ENCODE peak calls at places on chromosomes 5 and 9, in seven cellular contexts. One of them, this sample, is unnamed.

GRCh38 chr5:64854855-64855254 is 86.1 kb downstream of the CWC27 start:
- DNase-seq in choroid plexus epithelial cell: peak
- DNase-seq in cardiac fibroblast: no peak
- DNase-seq in stomach: no peak
- DNase-seq in breast epithelium: no peak
- DNase-seq in heart left ventricle: no peak
- DNase-seq in sigmoid colon: no peak
- DNase-seq in this sample: peak

GRCh38 chr9:73039253-73039915 is 86.5 kb upstream of the ALDH1A1 start:
- DNase-seq in choroid plexus epithelial cell: peak
- DNase-seq in cardiac fibroblast: peak
- DNase-seq in stomach: no peak
- DNase-seq in breast epithelium: no peak
- DNase-seq in heart left ventricle: no peak
- DNase-seq in sigmoid colon: peak
- DNase-seq in this sample: no peak

GRCh38 chr5:131998431-131999040 is 12.9 kb downstream of the ACSL6 start:
- DNase-seq in choroid plexus epithelial cell: no peak
- DNase-seq in cardiac fibroblast: no peak
- DNase-seq in stomach: no peak
- DNase-seq in breast epithelium: no peak
- DNase-seq in heart left ventricle: no peak
- DNase-seq in sigmoid colon: no peak
- DNase-seq in this sample: no peak

GRCh38 chr5:33299621-33300208 is 141.1 kb upstream of the TARS1 start:
- DNase-seq in choroid plexus epithelial cell: peak
- DNase-seq in cardiac fibroblast: peak
- DNase-seq in stomach: no peak
- DNase-seq in breast epithelium: no peak
- DNase-seq in heart left ventricle: no peak
- DNase-seq in sigmoid colon: no peak
- DNase-seq in this sample: peak

GRCh38 chr5:62327627-62328026 is 21.6 kb downstream of the KIF2A start:
- DNase-seq in choroid plexus epithelial cell: peak
- DNase-seq in cardiac fibroblast: no peak
- DNase-seq in stomach: no peak
- DNase-seq in breast epithelium: no peak
- DNase-seq in heart left ventricle: no peak
- DNase-seq in sigmoid colon: no peak
- DNase-seq in this sample: no peak

GRCh38 chr5:157571357-157571827 is 4.2 kb downstream of the ADAM19 start:
- DNase-seq in choroid plexus epithelial cell: peak
- DNase-seq in cardiac fibroblast: peak
- DNase-seq in stomach: no peak
- DNase-seq in breast epithelium: no peak
- DNase-seq in heart left ventricle: peak
- DNase-seq in sigmoid colon: no peak
- DNase-seq in this sample: no peak

GRCh38 chr9:94906181-94906580 is 179.7 kb downstream of the AOPEP start:
- DNase-seq in choroid plexus epithelial cell: no peak
- DNase-seq in cardiac fibroblast: no peak
- DNase-seq in stomach: no peak
- DNase-seq in breast epithelium: no peak
- DNase-seq in heart left ventricle: no peak
- DNase-seq in sigmoid colon: no peak
- DNase-seq in this sample: no peak

GRCh38 chr9:109086221-109086620 is 33.5 kb downstream of the TMEM245 start:
- DNase-seq in choroid plexus epithelial cell: peak
- DNase-seq in cardiac fibroblast: peak
- DNase-seq in stomach: no peak
- DNase-seq in breast epithelium: no peak
- DNase-seq in heart left ventricle: no peak
- DNase-seq in sigmoid colon: no peak
- DNase-seq in this sample: peak

GRCh38 chr9:134942421-134943119 is 24.9 kb upstream of the FCN1 start:
- DNase-seq in choroid plexus epithelial cell: peak
- DNase-seq in cardiac fibroblast: no peak
- DNase-seq in stomach: no peak
- DNase-seq in breast epithelium: no peak
- DNase-seq in heart left ventricle: no peak
- DNase-seq in sigmoid colon: no peak
- DNase-seq in this sample: no peak

GRCh38 chr5:130065617-130066016 is 161.4 kb downstream of the CHSY3 start:
- DNase-seq in choroid plexus epithelial cell: no peak
- DNase-seq in cardiac fibroblast: no peak
- DNase-seq in stomach: no peak
- DNase-seq in breast epithelium: no peak
- DNase-seq in heart left ventricle: no peak
- DNase-seq in sigmoid colon: no peak
- DNase-seq in this sample: no peak

GRCh38 chr5:144504929-144505578 is 334.4 kb downstream of the KCTD16 start:
- DNase-seq in choroid plexus epithelial cell: no peak
- DNase-seq in cardiac fibroblast: no peak
- DNase-seq in stomach: no peak
- DNase-seq in breast epithelium: no peak
- DNase-seq in heart left ventricle: no peak
- DNase-seq in sigmoid colon: no peak
- DNase-seq in this sample: peak

GRCh38 chr5:146680846-146681585 is 165.0 kb upstream of the GPR151 start:
- DNase-seq in choroid plexus epithelial cell: no peak
- DNase-seq in cardiac fibroblast: no peak
- DNase-seq in stomach: no peak
- DNase-seq in breast epithelium: no peak
- DNase-seq in heart left ventricle: peak
- DNase-seq in sigmoid colon: no peak
- DNase-seq in this sample: peak

GRCh38 chr5:108124591-108124990 is 257.3 kb downstream of the FBXL17 start:
- DNase-seq in choroid plexus epithelial cell: no peak
- DNase-seq in cardiac fibroblast: no peak
- DNase-seq in stomach: no peak
- DNase-seq in breast epithelium: no peak
- DNase-seq in heart left ventricle: no peak
- DNase-seq in sigmoid colon: no peak
- DNase-seq in this sample: no peak

GRCh38 chr9:87469833-87470465 is 27.7 kb upstream of the DAPK1 start:
- DNase-seq in choroid plexus epithelial cell: no peak
- DNase-seq in cardiac fibroblast: no peak
- DNase-seq in stomach: no peak
- DNase-seq in breast epithelium: no peak
- DNase-seq in heart left ventricle: no peak
- DNase-seq in sigmoid colon: no peak
- DNase-seq in this sample: no peak

GRCh38 chr5:1975406-1975715 is 92.6 kb upstream of the IRX4 start:
- DNase-seq in choroid plexus epithelial cell: no peak
- DNase-seq in cardiac fibroblast: no peak
- DNase-seq in stomach: no peak
- DNase-seq in breast epithelium: no peak
- DNase-seq in heart left ventricle: no peak
- DNase-seq in sigmoid colon: no peak
- DNase-seq in this sample: no peak

GRCh38 chr9:72577212-72577753 is 55.9 kb downstream of the TMC1 start:
- DNase-seq in choroid plexus epithelial cell: peak
- DNase-seq in cardiac fibroblast: peak
- DNase-seq in stomach: no peak
- DNase-seq in breast epithelium: no peak
- DNase-seq in heart left ventricle: peak
- DNase-seq in sigmoid colon: no peak
- DNase-seq in this sample: peak

GRCh38 chr5:145076040-145076439 is 759.1 kb downstream of the PRELID2 start:
- DNase-seq in choroid plexus epithelial cell: no peak
- DNase-seq in cardiac fibroblast: no peak
- DNase-seq in stomach: no peak
- DNase-seq in breast epithelium: no peak
- DNase-seq in heart left ventricle: no peak
- DNase-seq in sigmoid colon: no peak
- DNase-seq in this sample: no peak

GRCh38 chr5:140402258-140403074 is 833 bp downstream of the ANKHD1 start:
- DNase-seq in choroid plexus epithelial cell: peak
- DNase-seq in cardiac fibroblast: peak
- DNase-seq in stomach: peak
- DNase-seq in breast epithelium: no peak
- DNase-seq in heart left ventricle: peak
- DNase-seq in sigmoid colon: peak
- DNase-seq in this sample: peak

DNA sequence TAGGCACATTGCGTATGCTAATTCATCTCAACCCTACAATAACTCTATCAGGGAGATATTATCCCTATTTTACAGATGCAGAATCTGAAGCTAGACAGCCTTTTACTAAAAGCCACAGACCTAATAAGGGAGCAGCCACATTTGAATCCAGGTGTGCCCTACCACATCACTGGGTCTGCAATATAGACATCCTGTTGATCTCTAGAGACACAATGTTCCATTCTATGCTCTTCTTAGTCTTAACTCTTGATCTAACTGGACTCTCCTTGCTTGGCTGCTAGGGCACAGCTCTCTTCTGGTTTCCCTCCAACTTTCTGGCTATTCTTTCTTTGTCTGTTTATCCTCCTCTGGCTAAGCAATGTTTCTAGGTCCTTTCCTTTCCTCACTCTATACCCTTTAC is 1.4 kb upstream of the SPATA6L start:
- DNase-seq in choroid plexus epithelial cell: no peak
- DNase-seq in cardiac fibroblast: no peak
- DNase-seq in stomach: no peak
- DNase-seq in breast epithelium: no peak
- DNase-seq in heart left ventricle: no peak
- DNase-seq in sigmoid colon: no peak
- DNase-seq in this sample: no peak
- TF ChIP-seq CTCF in choroid plexus epithelial cell: no peak
- TF ChIP-seq CTCF in cardiac fibroblast: no peak
- TF ChIP-seq CTCF in stomach: no peak
- TF ChIP-seq CTCF in breast epithelium: no peak
- TF ChIP-seq CTCF in heart left ventricle: no peak
- TF ChIP-seq CTCF in sigmoid colon: no peak
- TF ChIP-seq CTCF in this sample: no peak

GRCh38 chr5:55924744-55925143 is 70.0 kb downstream of the IL6ST start:
- DNase-seq in choroid plexus epithelial cell: no peak
- DNase-seq in cardiac fibroblast: no peak
- DNase-seq in stomach: no peak
- DNase-seq in breast epithelium: no peak
- DNase-seq in heart left ventricle: no peak
- DNase-seq in sigmoid colon: no peak
- DNase-seq in this sample: no peak

GRCh38 chr5:55923873-55924500 is 70.8 kb downstream of the IL6ST start:
- DNase-seq in choroid plexus epithelial cell: no peak
- DNase-seq in cardiac fibroblast: no peak
- DNase-seq in stomach: no peak
- DNase-seq in breast epithelium: no peak
- DNase-seq in heart left ventricle: no peak
- DNase-seq in sigmoid colon: no peak
- DNase-seq in this sample: no peak

GRCh38 chr5:55925181-55925580 is 69.6 kb downstream of the IL6ST start:
- DNase-seq in choroid plexus epithelial cell: no peak
- DNase-seq in cardiac fibroblast: no peak
- DNase-seq in stomach: no peak
- DNase-seq in breast epithelium: no peak
- DNase-seq in heart left ventricle: no peak
- DNase-seq in sigmoid colon: no peak
- DNase-seq in this sample: no peak

GRCh38 chr5:55921617-55922016 is 70.5 kb downstream of the IL31RA start:
- DNase-seq in choroid plexus epithelial cell: no peak
- DNase-seq in cardiac fibroblast: no peak
- DNase-seq in stomach: no peak
- DNase-seq in breast epithelium: no peak
- DNase-seq in heart left ventricle: no peak
- DNase-seq in sigmoid colon: no peak
- DNase-seq in this sample: no peak

DNA sequence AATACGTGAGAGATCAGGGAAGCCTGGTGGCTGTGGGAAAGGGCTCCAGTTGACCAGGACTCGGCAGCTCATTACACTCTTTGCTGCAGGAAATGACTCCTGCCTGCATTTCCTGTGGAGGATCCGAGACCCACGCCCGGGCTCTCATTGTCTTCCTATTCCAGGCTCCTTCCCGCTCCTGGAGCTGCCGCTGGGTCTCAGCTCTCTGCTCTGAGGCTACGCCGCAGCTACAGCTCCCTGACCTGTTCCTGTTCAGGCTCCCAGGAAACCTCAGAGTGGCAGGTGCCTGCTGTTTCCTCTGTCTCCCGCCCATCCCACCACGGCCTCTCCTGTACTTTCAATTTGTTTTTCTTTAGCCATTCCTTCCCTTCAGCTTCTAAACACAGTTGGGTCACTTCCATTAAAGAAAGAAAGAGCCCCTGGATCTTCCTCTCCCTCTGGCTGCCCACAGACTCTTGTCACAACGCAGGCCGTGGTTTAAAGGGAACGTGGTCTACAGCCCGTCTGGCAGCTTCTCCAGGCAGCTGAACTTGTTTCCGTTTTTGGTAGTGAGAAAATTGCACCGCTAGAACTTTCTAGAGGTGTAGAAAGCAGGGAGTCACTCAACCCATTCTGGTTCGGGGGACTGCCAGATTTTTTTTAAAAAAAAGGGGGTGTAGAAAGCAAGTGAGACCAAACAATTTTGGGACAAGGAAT is 71.4 kb downstream of the IL6ST start:
- DNase-seq in choroid plexus epithelial cell: no peak
- DNase-seq in cardiac fibroblast: peak
- DNase-seq in stomach: peak
- DNase-seq in breast epithelium: no peak
- DNase-seq in heart left ventricle: peak
- DNase-seq in sigmoid colon: no peak
- DNase-seq in this sample: no peak
- H3K4me3 ChIP-seq in choroid plexus epithelial cell: peak
- H3K4me3 ChIP-seq in cardiac fibroblast: peak
- H3K4me3 ChIP-seq in stomach: peak
- H3K4me3 ChIP-seq in breast epithelium: peak
- H3K4me3 ChIP-seq in heart left ventricle: peak
- H3K4me3 ChIP-seq in sigmoid colon: peak
- H3K4me3 ChIP-seq in this sample: peak

GRCh38 chr5:19179561-19179960 is 808.4 kb downstream of the CDH18 start:
- DNase-seq in choroid plexus epithelial cell: no peak
- DNase-seq in cardiac fibroblast: no peak
- DNase-seq in stomach: no peak
- DNase-seq in breast epithelium: no peak
- DNase-seq in heart left ventricle: no peak
- DNase-seq in sigmoid colon: no peak
- DNase-seq in this sample: peak
- TF ChIP-seq CTCF in choroid plexus epithelial cell: no peak
- TF ChIP-seq CTCF in cardiac fibroblast: no peak
- TF ChIP-seq CTCF in stomach: no peak
- TF ChIP-seq CTCF in breast epithelium: no peak
- TF ChIP-seq CTCF in heart left ventricle: no peak
- TF ChIP-seq CTCF in sigmoid colon: no peak
- TF ChIP-seq CTCF in this sample: no peak

GRCh38 chr9:34380034-34380510 is 3.4 kb upstream of the MYORG start:
- DNase-seq in choroid plexus epithelial cell: peak
- DNase-seq in cardiac fibroblast: no peak
- DNase-seq in stomach: no peak
- DNase-seq in breast epithelium: no peak
- DNase-seq in heart left ventricle: no peak
- DNase-seq in sigmoid colon: no peak
- DNase-seq in this sample: no peak
- H3K4me3 ChIP-seq in choroid plexus epithelial cell: peak
- H3K4me3 ChIP-seq in cardiac fibroblast: no peak
- H3K4me3 ChIP-seq in stomach: peak
- H3K4me3 ChIP-seq in breast epithelium: peak
- H3K4me3 ChIP-seq in heart left ventricle: peak
- H3K4me3 ChIP-seq in sigmoid colon: peak
- H3K4me3 ChIP-seq in this sample: peak